ENCODE peak calls at places on chromosomes 2 and 18, in five cellular contexts. B is kidney epithelial cell; X is sciatic nerve; I is CD4-positive, alpha-beta T cell; U is H54. Z is an unnamed sample.

GRCh38 chr2:109439897-109440506 is 173.8 kb downstream of the SEPTIN10 start:
- DNase-seq in B (no peak), X (peak; percentile 18), I (no peak), U (no peak), Z (no peak)

GRCh38 chr2:168607992-168608391 is 151.9 kb downstream of the CERS6 start:
- DNase-seq in B (no peak), X (no peak), I (no peak), U (no peak), Z (no peak)

GRCh38 chr2:20576598-20577115 is 74.2 kb downstream of the HS1BP3 start:
- DNase-seq in B (no peak), X (no peak), I (peak; percentile 13), U (no peak), Z (peak; percentile 39)

GRCh38 chr2:13821255-13821880 is 811.1 kb upstream of the LRATD1 start:
- DNase-seq in B (no peak), X (no peak), I (no peak), U (no peak), Z (peak; percentile 13)

GRCh38 chr18:26579941-26580618 is 31.7 kb upstream of the KCTD1 start:
- DNase-seq in B (no peak), X (no peak), I (no peak), U (no peak), Z (no peak)

GRCh38 chr2:224434618-224435017 is 32.7 kb upstream of the FAM124B start:
- DNase-seq in B (no peak), X (no peak), I (no peak), U (no peak), Z (no peak)

GRCh38 chr18:76610933-76611749 is 116.1 kb upstream of the ZNF516 start:
- DNase-seq in B (no peak), X (no peak), I (no peak), U (no peak), Z (no peak)

GRCh38 chr2:149330127-149331022 is at the start of gene LYPD6:
- DNase-seq in B (no peak), X (peak; percentile 79), I (no peak), U (peak; percentile 79), Z (peak; percentile 32)

GRCh38 chr18:47917923-47918610 is 12.4 kb downstream of the SMAD2 start:
- DNase-seq in B (no peak), X (no peak), I (no peak), U (no peak), Z (no peak)

GRCh38 chr2:217465136-217465535 is 537.7 kb downstream of the TNS1 start:
- DNase-seq in B (no peak), X (no peak), I (no peak), U (no peak), Z (no peak)

GRCh38 chr18:28736951-28737350 is 560.0 kb upstream of the CDH2 start:
- DNase-seq in B (no peak), X (no peak), I (no peak), U (no peak), Z (no peak)

GRCh38 chr2:219249203-219249980 is 3.7 kb upstream of the TUBA4B start:
- DNase-seq in B (peak; percentile 96), X (peak; percentile 80), I (peak; percentile 60), U (peak; percentile 61), Z (peak; percentile 97)

GRCh38 chr2:159129807-159130206 is 156.7 kb downstream of the WDSUB1 start:
- DNase-seq in B (no peak), X (peak; percentile 67), I (no peak), U (no peak), Z (no peak)

GRCh38 chr2:171086352-171087290 is 74.1 kb downstream of the TLK1 start:
- DNase-seq in B (peak; percentile 16), X (no peak), I (peak; percentile 57), U (peak; percentile 10), Z (no peak)

GRCh38 chr2:129619471-129619870 is 360.0 kb upstream of the RAB6C start:
- DNase-seq in B (no peak), X (no peak), I (no peak), U (no peak), Z (no peak)

GRCh38 chr18:10663750-10664149 is 137.9 kb downstream of the NAPG start:
- DNase-seq in B (no peak), X (no peak), I (no peak), U (no peak), Z (no peak)

GRCh38 chr18:74413811-74414210 is 43.3 kb downstream of the DIPK1C start:
- DNase-seq in B (no peak), X (no peak), I (no peak), U (no peak), Z (no peak)

GRCh38 chr18:23352042-23352441 is 101.0 kb upstream of the RIOK3 start:
- DNase-seq in B (no peak), X (no peak), I (no peak), U (no peak), Z (no peak)

GRCh38 chr2:43210467-43211303 is 15.7 kb downstream of the ZFP36L2 start:
- DNase-seq in B (no peak), X (peak; percentile 77), I (no peak), U (no peak), Z (no peak)

GRCh38 chr2:135093192-135093591 is 41.1 kb downstream of the RAB3GAP1 start:
- DNase-seq in B (no peak), X (no peak), I (no peak), U (no peak), Z (no peak)

GRCh38 chr2:232838406-232838874 is 31.6 kb upstream of the SNORC start:
- DNase-seq in B (no peak), X (no peak), I (peak; percentile 57), U (no peak), Z (peak; percentile 60)

GRCh38 chr18:75321431-75321830 is 106.1 kb downstream of the SMIM21 start:
- DNase-seq in B (no peak), X (no peak), I (no peak), U (no peak), Z (no peak)

GRCh38 chr2:156182132-156182531 is 150.4 kb downstream of the NR4A2 start:
- DNase-seq in B (peak; percentile 42), X (no peak), I (no peak), U (no peak), Z (no peak)

GRCh38 chr2:144261336-144261735 is 258.6 kb downstream of the ZEB2 start:
- DNase-seq in B (no peak), X (no peak), I (no peak), U (no peak), Z (no peak)

GRCh38 chr18:58768293-58768974 is 96.2 kb upstream of the ZNF532 start:
- DNase-seq in B (no peak), X (peak; percentile 86), I (peak; percentile 56), U (peak; percentile 54), Z (no peak)

GRCh38 chr2:194260185-194260584 is 1396.8 kb upstream of the SLC39A10 start:
- DNase-seq in B (no peak), X (no peak), I (no peak), U (no peak), Z (no peak)

GRCh38 chr2:207231106-207231860 is 65.5 kb upstream of the KLF7 start:
- DNase-seq in B (no peak), X (no peak), I (no peak), U (no peak), Z (no peak)

GRCh38 chr2:230904856-230905447 is 20.1 kb downstream of the GPR55 start:
- DNase-seq in B (no peak), X (peak; percentile 21), I (no peak), U (no peak), Z (no peak)

GRCh38 chr18:12027480-12027879 is 46.2 kb downstream of the IMPA2 start:
- DNase-seq in B (no peak), X (peak; percentile 14), I (no peak), U (no peak), Z (no peak)

GRCh38 chr2:232984451-232985207 is 28.4 kb downstream of the NGEF start:
- DNase-seq in B (no peak), X (no peak), I (no peak), U (no peak), Z (no peak)

GRCh38 chr2:219168526-219168925 is 1.3 kb downstream of the SLC23A3 start:
- DNase-seq in B (no peak), X (no peak), I (no peak), U (no peak), Z (no peak)

GRCh38 chr2:137888845-137889244 is 75.4 kb upstream of the HNMT start:
- DNase-seq in B (no peak), X (no peak), I (no peak), U (no peak), Z (no peak)

GRCh38 chr2:199716807-199717586 is 134.0 kb downstream of the FTCDNL1 start:
- DNase-seq in B (peak; percentile 48), X (no peak), I (no peak), U (no peak), Z (peak; percentile 18)

Z was measured in RCC 7860.